ENCODE peak calls at places on chromosomes 12 and 14, in eight cellular contexts. B is K562, J is HCT116, M is endothelial cell of umbilical vein, Y is WTC11, F is HepG2, Z is NB4, K is SK-N-SH. X is an unnamed sample.

GRCh38 chr14:24335461-24336146 is 733 bp upstream of the ADCY4 start:
- DNase-seq in B (no peak), J (no peak), M (peak), Y (no peak), F (no peak), Z (peak), K (peak), X (no peak)

GRCh38 chr12:536751-537150 is 77.0 kb downstream of the B4GALNT3 start:
- DNase-seq in B (no peak), J (no peak), M (no peak), Y (no peak), F (no peak), Z (no peak), K (no peak), X (no peak)

GRCh38 chr14:62420853-62421252 is 624.4 kb downstream of the KCNH5 start:
- DNase-seq in B (no peak), J (no peak), M (no peak), Y (no peak), F (no peak), Z (no peak), K (no peak), X (no peak)

GRCh38 chr14:20118795-20119194 is 8.3 kb downstream of the OR4K17 start:
- DNase-seq in B (no peak), J (no peak), M (no peak), Y (no peak), F (no peak), Z (peak), K (no peak), X (no peak)

GRCh38 chr12:47896633-47897032 is 8.2 kb downstream of the VDR start:
- DNase-seq in B (no peak), J (no peak), M (peak), Y (peak), F (no peak), Z (no peak), K (no peak), X (peak)

GRCh38 chr14:54901380-54902142 is 1.1 kb downstream of the GCH1 start:
- DNase-seq in B (no peak), J (no peak), M (peak), Y (no peak), F (no peak), Z (no peak), K (peak), X (peak)

GRCh38 chr14:104374718-104375080 is 204.9 kb upstream of the C14orf180 start:
- DNase-seq in B (no peak), J (no peak), M (no peak), Y (no peak), F (no peak), Z (no peak), K (no peak), X (no peak)

GRCh38 chr12:19694627-19695026 is 255.3 kb downstream of the AEBP2 start:
- DNase-seq in B (no peak), J (no peak), M (no peak), Y (no peak), F (no peak), Z (peak), K (no peak), X (no peak)

GRCh38 chr14:88166616-88167015 is 156.5 kb downstream of the KCNK10 start:
- DNase-seq in B (no peak), J (no peak), M (no peak), Y (no peak), F (no peak), Z (no peak), K (no peak), X (peak)

GRCh38 chr14:52025310-52025709 is 36.0 kb downstream of the RTRAF start:
- DNase-seq in B (no peak), J (no peak), M (peak), Y (no peak), F (no peak), Z (no peak), K (no peak), X (no peak)

GRCh38 chr12:92421701-92422100 is 276.1 kb upstream of the BTG1 start:
- DNase-seq in B (no peak), J (no peak), M (peak), Y (no peak), F (no peak), Z (no peak), K (no peak), X (no peak)

GRCh38 chr14:91415794-91416743 is 1.6 kb downstream of the CCDC88C start:
- DNase-seq in B (no peak), J (no peak), M (peak), Y (no peak), F (no peak), Z (peak), K (no peak), X (no peak)
- TF ChIP-seq MAX in B (no peak), J (no peak), M (no peak), Y (no peak), F (no peak), Z (peak), K (no peak), X (no peak)

DNA sequence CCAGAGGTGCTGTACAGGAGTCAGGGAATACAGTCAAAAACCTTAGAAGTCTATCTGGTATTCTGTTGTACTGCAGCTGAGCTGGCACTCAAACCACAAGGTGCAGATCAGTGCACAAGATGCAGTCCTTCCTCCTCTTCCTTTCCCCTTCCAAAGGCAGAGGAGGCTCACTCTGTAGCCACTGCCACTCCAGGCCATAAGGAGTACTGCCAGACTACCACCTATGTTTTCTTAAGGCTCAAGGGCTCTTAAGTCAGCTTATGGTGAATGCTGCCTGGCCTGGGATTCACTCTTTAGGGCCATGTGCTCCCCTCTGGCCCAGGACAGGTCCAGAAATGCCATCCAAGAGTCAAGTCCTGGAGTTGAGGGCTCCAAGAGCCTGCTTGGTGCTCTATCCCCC is 200.3 kb downstream of the CRADD start:
- DNase-seq in B (no peak), J (no peak), M (no peak), Y (no peak), F (no peak), Z (no peak), K (no peak), X (no peak)
- TF ChIP-seq MAX in B (no peak), J (no peak), M (no peak), Y (no peak), F (no peak), Z (no peak), K (no peak), X (no peak)

GRCh38 chr14:36300337-36300736 is 20.1 kb downstream of the MBIP start:
- DNase-seq in B (no peak), J (no peak), M (peak), Y (no peak), F (peak), Z (no peak), K (no peak), X (no peak)
- TF ChIP-seq MAX in B (no peak), J (no peak), M (no peak), Y (no peak), F (no peak), Z (no peak), K (no peak), X (no peak)

GRCh38 chr12:100234591-100235304 is 32.1 kb downstream of the DEPDC4 start:
- DNase-seq in B (peak), J (peak), M (peak), Y (no peak), F (peak), Z (peak), K (peak), X (peak)
- TF ChIP-seq MAX in B (no peak), J (no peak), M (no peak), Y (no peak), F (no peak), Z (no peak), K (no peak), X (no peak)

DNA sequence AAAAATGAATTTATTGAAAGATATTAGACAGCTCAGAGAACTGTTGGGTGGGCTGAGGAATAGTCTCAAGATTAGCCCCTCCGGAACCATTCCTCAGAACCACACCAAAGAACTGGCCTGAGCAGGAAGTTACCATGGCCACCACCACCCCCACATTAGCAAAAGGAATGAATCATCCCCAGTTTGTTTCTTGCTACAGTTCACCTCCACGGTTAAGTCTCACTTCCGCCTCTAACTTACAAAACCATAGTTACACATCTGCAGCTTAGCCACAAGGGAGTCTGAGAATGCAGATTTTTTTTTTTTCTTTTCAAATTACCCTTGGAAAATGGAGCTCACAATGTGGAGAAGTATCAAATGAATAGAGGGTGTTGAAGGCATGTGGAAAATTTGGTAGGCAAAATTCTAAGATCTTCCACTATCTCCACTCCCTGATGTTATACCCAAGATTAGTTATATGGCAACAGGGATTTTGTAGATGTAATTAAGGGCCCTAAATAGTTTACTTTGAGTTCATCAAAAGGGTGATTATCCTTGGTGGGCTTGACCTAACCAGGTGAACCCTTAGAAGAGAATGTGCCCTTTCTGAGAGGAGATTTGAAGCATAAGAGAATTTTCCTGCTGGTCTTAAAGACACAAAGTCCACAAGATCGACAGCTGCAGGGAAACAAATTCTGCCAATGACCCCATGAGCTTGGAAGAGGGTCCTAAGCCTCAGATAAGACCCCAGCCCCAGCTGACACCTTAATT is 129.8 kb upstream of the KRR1 start:
- DNase-seq in B (peak), J (peak), M (no peak), Y (no peak), F (no peak), Z (peak), K (no peak), X (peak)
- TF ChIP-seq MAX in B (no peak), J (peak), M (no peak), Y (no peak), F (no peak), Z (no peak), K (no peak), X (no peak)

GRCh38 chr12:6919588-6919987 is 5.2 kb downstream of the ENO2 start:
- DNase-seq in B (no peak), J (no peak), M (no peak), Y (no peak), F (no peak), Z (peak), K (no peak), X (no peak)

GRCh38 chr12:6923851-6924250 is 3.9 kb upstream of the ATN1 start:
- DNase-seq in B (no peak), J (no peak), M (no peak), Y (no peak), F (no peak), Z (no peak), K (no peak), X (no peak)

GRCh38 chr12:6923003-6923732 is 4.6 kb upstream of the ATN1 start:
- DNase-seq in B (no peak), J (no peak), M (no peak), Y (no peak), F (no peak), Z (no peak), K (no peak), X (no peak)

GRCh38 chr12:6921539-6921938 is 6.2 kb upstream of the ATN1 start:
- DNase-seq in B (no peak), J (no peak), M (no peak), Y (no peak), F (no peak), Z (no peak), K (no peak), X (no peak)

DNA sequence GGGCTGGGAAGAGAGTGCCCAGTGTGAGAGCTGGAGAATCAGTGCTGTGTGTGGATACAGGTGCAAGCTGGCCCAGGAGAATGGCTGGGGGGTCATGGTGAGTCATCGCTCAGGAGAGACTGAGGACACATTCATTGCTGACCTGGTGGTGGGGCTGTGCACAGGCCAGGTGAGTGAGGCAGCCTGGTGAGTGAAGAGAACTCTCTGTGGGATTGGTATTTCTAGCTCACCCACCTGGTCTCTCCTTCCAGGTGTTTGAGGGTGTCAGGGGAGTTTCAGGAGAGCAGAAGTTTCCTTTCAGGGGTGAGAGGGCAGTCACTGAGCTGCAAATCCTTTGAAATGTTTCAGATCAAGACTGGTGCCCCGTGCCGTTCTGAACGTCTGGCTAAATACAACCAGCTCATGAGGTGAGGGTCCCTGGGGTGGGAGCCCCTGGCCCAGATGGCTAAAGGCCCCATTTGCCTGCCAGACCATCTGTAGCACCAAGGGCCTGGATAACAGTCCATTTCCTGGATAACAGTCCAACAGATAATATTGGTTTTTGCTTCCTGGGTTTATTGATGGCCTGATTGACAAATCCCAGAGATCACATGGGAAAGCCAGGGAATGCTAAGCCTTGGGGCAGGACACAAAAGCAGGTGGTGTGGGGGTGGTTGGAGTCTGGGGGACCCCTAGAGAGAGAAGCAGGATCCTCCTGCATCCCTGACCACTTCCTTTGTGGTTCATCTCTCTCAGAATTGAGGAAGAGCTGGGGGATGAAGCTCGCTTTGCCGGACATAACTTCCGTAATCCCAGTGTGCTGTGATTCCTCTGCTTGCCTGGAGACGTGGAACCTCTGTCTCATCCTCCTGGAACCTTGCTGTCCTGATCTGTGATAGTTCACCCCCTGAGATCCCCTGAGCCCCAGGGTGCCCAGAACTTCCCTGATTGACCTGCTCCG is 5.5 kb upstream of the ATN1 start:
- DNase-seq in B (no peak), J (no peak), M (no peak), Y (no peak), F (no peak), Z (no peak), K (no peak), X (no peak)
- TF ChIP-seq MAX in B (no peak), J (no peak), M (no peak), Y (no peak), F (no peak), Z (no peak), K (no peak), X (no peak)

DNA sequence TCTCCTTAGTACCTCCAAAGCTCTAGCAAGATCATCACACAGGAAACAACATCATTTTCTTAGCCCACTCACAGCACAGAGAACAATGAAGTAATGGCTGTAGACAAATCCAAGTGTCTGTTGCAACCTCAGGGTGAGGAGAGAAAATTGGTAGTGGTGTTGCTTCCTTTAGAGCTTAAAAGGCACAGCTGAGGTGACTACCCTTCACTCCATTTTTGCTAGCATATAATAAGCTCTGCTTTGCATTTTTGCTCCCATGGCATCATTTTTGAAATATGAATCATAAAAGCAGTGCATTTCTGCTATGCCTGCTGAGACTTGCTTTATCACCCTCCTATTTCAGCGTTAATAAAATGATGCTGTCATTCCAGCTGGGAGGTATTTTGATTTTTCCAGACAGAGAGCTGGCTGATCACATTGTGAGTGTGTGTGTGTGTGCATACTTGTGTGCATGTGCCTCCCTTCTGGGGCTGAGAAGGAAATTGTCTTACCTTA is 18.5 kb upstream of the PCNX1 start:
- DNase-seq in B (no peak), J (no peak), M (no peak), Y (no peak), F (no peak), Z (peak), K (no peak), X (no peak)
- TF ChIP-seq MAX in B (no peak), J (no peak), M (no peak), Y (no peak), F (no peak), Z (no peak), K (peak), X (no peak)

DNA sequence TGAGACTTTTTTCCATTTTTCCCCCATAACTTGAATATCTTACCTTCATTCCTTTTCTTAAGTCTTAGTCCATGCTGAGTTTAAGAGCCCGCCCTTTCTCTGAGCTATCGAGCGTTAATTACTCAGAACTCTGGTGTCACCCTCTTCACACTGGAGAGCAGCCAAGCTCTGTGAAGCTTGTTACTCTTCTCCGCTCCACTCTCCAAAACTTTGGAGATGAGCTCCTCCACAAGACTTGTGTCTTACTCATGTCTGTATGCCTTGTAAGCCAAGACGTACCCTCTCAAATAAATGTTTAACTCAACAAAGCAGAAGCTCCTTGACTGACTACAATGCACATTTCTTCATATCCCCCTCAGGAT is 54.7 kb downstream of the DICER1 start:
- DNase-seq in B (no peak), J (no peak), M (no peak), Y (no peak), F (no peak), Z (no peak), K (no peak), X (no peak)
- TF ChIP-seq MAX in B (no peak), J (no peak), M (no peak), Y (no peak), F (no peak), Z (no peak), K (no peak), X (no peak)

X was measured in A549.